ENCODE peak calls at places on chromosomes 6 and 20, in seven cellular contexts. G is A549, T is tibial nerve, P is progenitor cell of endocrine pancreas, V is fibroblast of lung, Z is endothelial cell, S is AG04450. A is an unnamed sample.

GRCh38 chr20:34536798-34537394 is 20.7 kb downstream of the DYNLRB1 start:
- DNase-seq in G (no peak), T (no peak), P (no peak), V (peak; percentile 25), Z (peak; percentile 56), S (no peak), A (peak; percentile 49)

GRCh38 chr6:136494710-136495109 is 55.5 kb downstream of the MAP7 start:
- DNase-seq in G (no peak), T (no peak), P (no peak), V (no peak), Z (no peak), S (no peak), A (no peak)

GRCh38 chr6:123997223-123997622 is 193.6 kb downstream of the NKAIN2 start:
- DNase-seq in G (no peak), T (no peak), P (no peak), V (no peak), Z (no peak), S (no peak), A (no peak)

GRCh38 chr20:63894358-63895201 is at the start of gene DNAJC5:
- DNase-seq in G (peak; percentile 99), T (peak; percentile 87), P (peak; percentile 96), V (peak; percentile 91), Z (peak; percentile 91), S (peak; percentile 79), A (peak; percentile 94)

GRCh38 chr6:106534564-106534982 is 94.7 kb downstream of the RTN4IP1 start:
- DNase-seq in G (no peak), T (no peak), P (no peak), V (no peak), Z (no peak), S (no peak), A (no peak)

GRCh38 chr6:11616200-11616611 is 78.7 kb downstream of the TMEM170B start:
- DNase-seq in G (no peak), T (no peak), P (no peak), V (peak; percentile 88), Z (no peak), S (peak; percentile 91), A (peak; percentile 62)

GRCh38 chr6:24205020-24205492 is 79.0 kb downstream of the NRSN1 start:
- DNase-seq in G (peak; percentile 6), T (no peak), P (no peak), V (peak; percentile 55), Z (peak; percentile 28), S (peak; percentile 0), A (peak; percentile 62)

GRCh38 chr20:44357555-44358130 is 2.1 kb downstream of the HNF4A start:
- DNase-seq in G (no peak), T (no peak), P (no peak), V (peak; percentile 66), Z (no peak), S (no peak), A (peak; percentile 37)

GRCh38 chr6:119308048-119308570 is 41.5 kb downstream of the MAN1A1 start:
- DNase-seq in G (no peak), T (no peak), P (no peak), V (peak; percentile 85), Z (no peak), S (no peak), A (peak; percentile 62)

GRCh38 chr20:2902818-2903217 is 29.5 kb downstream of the PTPRA start:
- DNase-seq in G (no peak), T (no peak), P (no peak), V (no peak), Z (no peak), S (no peak), A (no peak)

GRCh38 chr6:46437671-46438221 is 53.5 kb downstream of the RCAN2 start:
- DNase-seq in G (no peak), T (no peak), P (no peak), V (peak; percentile 55), Z (no peak), S (no peak), A (no peak)

GRCh38 chr6:75436869-75437268 is 56.7 kb downstream of the FILIP1 start:
- DNase-seq in G (no peak), T (no peak), P (no peak), V (no peak), Z (no peak), S (no peak), A (no peak)

GRCh38 chr6:168995526-168996100 is 258.0 kb downstream of the THBS2 start:
- DNase-seq in G (no peak), T (no peak), P (no peak), V (no peak), Z (no peak), S (no peak), A (no peak)

GRCh38 chr6:119209452-119210205 is 131.2 kb upstream of the FAM184A start:
- DNase-seq in G (no peak), T (no peak), P (no peak), V (peak; percentile 57), Z (no peak), S (no peak), A (peak; percentile 6)

GRCh38 chr6:167833396-167833763 is 6.7 kb downstream of the AFDN start:
- DNase-seq in G (no peak), T (no peak), P (no peak), V (no peak), Z (no peak), S (no peak), A (no peak)

GRCh38 chr20:44401770-44402390 is 46.4 kb downstream of the HNF4A start:
- DNase-seq in G (no peak), T (no peak), P (no peak), V (no peak), Z (no peak), S (no peak), A (no peak)

GRCh38 chr6:25457519-25457918 is 178.3 kb downstream of the CARMIL1 start:
- DNase-seq in G (no peak), T (no peak), P (no peak), V (no peak), Z (no peak), S (no peak), A (no peak)

DNA sequence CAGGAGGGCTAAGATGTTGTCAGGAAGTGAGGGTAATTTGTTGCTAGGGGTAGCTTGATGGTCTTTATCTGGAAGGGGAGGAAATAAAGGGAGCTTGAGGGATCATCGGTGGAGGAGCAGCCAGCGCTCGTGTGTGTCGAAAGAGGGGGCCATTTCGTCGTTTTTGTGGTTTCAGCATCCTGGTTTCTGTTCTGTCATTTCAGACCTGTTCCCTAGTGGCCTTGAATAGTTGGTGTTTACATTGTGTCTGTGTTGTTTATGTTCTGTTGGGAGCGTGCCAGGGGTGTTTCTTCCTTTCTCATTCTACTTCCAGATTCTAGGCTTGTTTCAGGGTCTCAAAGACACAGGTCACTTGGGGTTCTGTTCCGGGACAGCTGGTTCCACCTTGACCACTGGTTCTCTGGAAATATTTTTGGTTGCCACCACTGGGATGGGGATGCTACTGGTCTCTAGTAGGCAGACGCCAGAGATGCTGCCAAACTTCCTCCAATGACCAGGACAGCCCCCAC is 113.9 kb upstream of the NAA20 start:
- DNase-seq in G (no peak), T (no peak), P (no peak), V (peak; percentile 84), Z (no peak), S (no peak), A (peak; percentile 57)
- TF ChIP-seq CTCF in G (no peak), T (peak; percentile 27), P (no peak), V (peak; percentile 53), Z (no peak), S (peak; percentile 38), A (no peak)

GRCh38 chr6:126180585-126180984 is 159.3 kb upstream of the CENPW start:
- DNase-seq in G (no peak), T (no peak), P (no peak), V (peak; percentile 86), Z (no peak), S (peak; percentile 59), A (peak; percentile 90)

GRCh38 chr6:126172151-126172550 is 167.8 kb upstream of the CENPW start:
- DNase-seq in G (no peak), T (no peak), P (no peak), V (no peak), Z (no peak), S (no peak), A (no peak)

GRCh38 chr6:126175251-126175650 is 164.7 kb upstream of the CENPW start:
- DNase-seq in G (no peak), T (no peak), P (no peak), V (no peak), Z (no peak), S (no peak), A (no peak)

GRCh38 chr6:126174697-126175096 is 165.2 kb upstream of the CENPW start:
- DNase-seq in G (no peak), T (no peak), P (no peak), V (no peak), Z (no peak), S (no peak), A (no peak)

DNA sequence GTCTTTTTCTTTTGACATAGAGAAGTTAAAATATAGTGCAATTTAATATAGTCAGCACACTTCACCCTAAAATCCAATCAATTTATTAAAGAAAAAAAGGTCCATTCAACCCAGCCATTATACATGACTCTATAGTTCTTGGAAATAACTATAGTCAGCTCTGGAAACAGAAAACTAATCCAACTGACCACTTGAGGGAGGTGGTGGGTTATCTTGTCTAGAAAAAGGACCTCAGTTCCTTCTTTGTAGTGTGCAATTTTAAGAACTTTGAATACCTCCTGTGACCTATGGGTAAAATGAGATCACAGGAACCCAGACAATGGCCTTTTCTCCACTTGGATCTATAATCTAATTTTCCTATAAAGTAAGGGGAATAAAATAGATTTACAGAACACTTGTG is 163.6 kb upstream of the CENPW start:
- DNase-seq in G (no peak), T (no peak), P (no peak), V (peak; percentile 50), Z (no peak), S (no peak), A (peak; percentile 71)
- TF ChIP-seq CTCF in G (peak; percentile 44), T (no peak), P (peak; percentile 25), V (peak; percentile 48), Z (no peak), S (peak; percentile 40), A (peak; percentile 63)

GRCh38 chr6:4957521-4958231 is 46.2 kb downstream of the RPP40 start:
- DNase-seq in G (no peak), T (no peak), P (no peak), V (no peak), Z (peak; percentile 34), S (no peak), A (peak; percentile 17)
- TF ChIP-seq CTCF in G (peak; percentile 23), T (no peak), P (peak; percentile 38), V (no peak), Z (no peak), S (peak; percentile 27), A (peak; percentile 24)

GRCh38 chr20:39280875-39281274 is 318.7 kb downstream of the DHX35 start:
- DNase-seq in G (no peak), T (no peak), P (no peak), V (no peak), Z (no peak), S (no peak), A (no peak)

GRCh38 chr20:39283464-39283863 is 321.3 kb downstream of the DHX35 start:
- DNase-seq in G (no peak), T (no peak), P (no peak), V (no peak), Z (no peak), S (no peak), A (no peak)

GRCh38 chr20:39277185-39277584 is 315.0 kb downstream of the DHX35 start:
- DNase-seq in G (no peak), T (no peak), P (no peak), V (no peak), Z (no peak), S (no peak), A (no peak)

DNA sequence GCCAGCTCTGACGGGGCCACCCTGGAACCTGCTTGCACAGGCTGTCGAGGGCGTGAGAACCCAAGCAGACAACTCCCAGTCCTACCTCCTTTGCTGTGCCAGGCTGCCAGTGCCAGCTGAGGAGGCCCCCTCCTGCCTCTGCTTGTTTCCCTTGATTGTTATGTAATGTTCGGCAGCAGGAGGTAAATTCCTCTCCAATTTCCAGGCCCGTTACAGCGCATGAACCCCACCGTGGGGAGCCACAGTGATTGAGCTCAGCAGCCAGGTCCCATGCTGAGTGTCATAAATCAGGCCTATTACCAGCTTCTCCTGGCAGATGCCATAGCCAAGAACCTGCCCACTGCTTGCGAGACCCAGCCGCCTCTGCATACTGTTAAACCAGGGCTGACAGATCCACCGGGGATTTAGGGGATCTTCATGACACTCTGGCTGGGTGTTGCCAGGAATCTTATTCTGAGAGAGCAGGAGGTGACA is 320.5 kb downstream of the DHX35 start:
- DNase-seq in G (no peak), T (no peak), P (no peak), V (no peak), Z (no peak), S (no peak), A (no peak)
- TF ChIP-seq CTCF in G (no peak), T (no peak), P (no peak), V (no peak), Z (no peak), S (no peak), A (no peak)